ENCODE peak calls at places on chromosomes 3 and 15, in six cellular contexts. G, K, V, X, T and Q are unnamed samples.

GRCh38 chr3:63295806-63296205 is 17.7 kb downstream of the SYNPR start:
- DNase-seq in G (no peak), K (no peak), V (no peak), X (no peak), T (no peak), Q (no peak)

GRCh38 chr3:194986208-194987043 is 284.5 kb downstream of the XXYLT1 start:
- DNase-seq in G (no peak), K (no peak), V (no peak), X (no peak), T (no peak), Q (no peak)

GRCh38 chr15:64521726-64522164 is 61.4 kb downstream of the ZNF609 start:
- DNase-seq in G (peak), K (no peak), V (peak), X (peak), T (no peak), Q (peak)

GRCh38 chr15:57772223-57772957 is 65.9 kb downstream of the POLR2M start:
- DNase-seq in G (peak), K (peak), V (no peak), X (no peak), T (no peak), Q (peak)

GRCh38 chr3:98136631-98137030 is 6.1 kb downstream of the OR5H1 start:
- DNase-seq in G (no peak), K (no peak), V (peak), X (no peak), T (no peak), Q (no peak)

GRCh38 chr3:51024765-51025681 is 350.3 kb downstream of the DOCK3 start:
- DNase-seq in G (no peak), K (no peak), V (no peak), X (no peak), T (no peak), Q (no peak)

GRCh38 chr3:143206955-143207337 is 87.4 kb downstream of the CHST2 start:
- DNase-seq in G (no peak), K (no peak), V (no peak), X (no peak), T (no peak), Q (no peak)

GRCh38 chr15:100879046-100879445 is 585 bp upstream of the ALDH1A3 start:
- DNase-seq in G (no peak), K (no peak), V (peak), X (peak), T (no peak), Q (no peak)

GRCh38 chr15:38378162-38378560 is 75.8 kb upstream of the FAM98B start:
- DNase-seq in G (peak), K (no peak), V (peak), X (peak), T (no peak), Q (peak)

GRCh38 chr3:33865133-33865532 is 66.7 kb downstream of the PDCD6IP start:
- DNase-seq in G (no peak), K (no peak), V (no peak), X (no peak), T (no peak), Q (no peak)

GRCh38 chr15:73691398-73691797 is 7.2 kb downstream of the CD276 start:
- DNase-seq in G (peak), K (no peak), V (peak), X (peak), T (no peak), Q (peak)

GRCh38 chr3:181947606-181948005 is 235.9 kb downstream of the SOX2 start:
- DNase-seq in G (no peak), K (no peak), V (no peak), X (no peak), T (no peak), Q (no peak)

GRCh38 chr3:181952221-181952620 is 240.5 kb downstream of the SOX2 start:
- DNase-seq in G (peak), K (no peak), V (no peak), X (no peak), T (no peak), Q (no peak)

GRCh38 chr3:181943285-181943684 is 231.6 kb downstream of the SOX2 start:
- DNase-seq in G (no peak), K (no peak), V (no peak), X (no peak), T (no peak), Q (no peak)

DNA sequence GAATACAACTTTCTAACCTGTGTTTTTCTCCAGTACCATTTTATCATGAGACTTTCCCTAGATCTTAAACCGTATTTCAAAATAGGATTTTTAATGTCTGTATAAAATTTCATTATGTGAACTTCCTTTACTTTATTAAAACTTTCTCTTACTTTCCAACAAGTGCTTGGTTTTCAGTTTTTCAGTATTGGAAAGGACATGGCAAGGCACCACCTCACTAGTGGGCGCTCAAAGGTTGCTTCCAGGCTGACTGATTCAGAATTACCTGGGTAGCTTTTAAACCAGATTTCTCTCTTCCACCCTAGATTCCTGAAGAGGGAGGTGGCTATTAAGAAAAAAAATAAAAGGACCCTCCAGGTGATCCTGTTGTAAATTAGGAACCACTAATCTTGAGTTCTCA is 236.6 kb downstream of the SOX2 start:
- DNase-seq in G (no peak), K (no peak), V (no peak), X (no peak), T (no peak), Q (no peak)
- TF ChIP-seq CTCF in G (no peak), K (no peak), V (peak), X (no peak), T (peak), Q (no peak)

GRCh38 chr3:4587061-4587837 is 94.1 kb downstream of the ITPR1 start:
- DNase-seq in G (no peak), K (no peak), V (no peak), X (no peak), T (peak), Q (no peak)

GRCh38 chr3:4586381-4586780 is 93.2 kb downstream of the ITPR1 start:
- DNase-seq in G (no peak), K (no peak), V (no peak), X (no peak), T (no peak), Q (no peak)

GRCh38 chr3:4582634-4583033 is 89.5 kb downstream of the ITPR1 start:
- DNase-seq in G (peak), K (no peak), V (no peak), X (no peak), T (no peak), Q (peak)

GRCh38 chr3:4583441-4583840 is 90.3 kb downstream of the ITPR1 start:
- DNase-seq in G (no peak), K (no peak), V (no peak), X (no peak), T (no peak), Q (peak)

DNA sequence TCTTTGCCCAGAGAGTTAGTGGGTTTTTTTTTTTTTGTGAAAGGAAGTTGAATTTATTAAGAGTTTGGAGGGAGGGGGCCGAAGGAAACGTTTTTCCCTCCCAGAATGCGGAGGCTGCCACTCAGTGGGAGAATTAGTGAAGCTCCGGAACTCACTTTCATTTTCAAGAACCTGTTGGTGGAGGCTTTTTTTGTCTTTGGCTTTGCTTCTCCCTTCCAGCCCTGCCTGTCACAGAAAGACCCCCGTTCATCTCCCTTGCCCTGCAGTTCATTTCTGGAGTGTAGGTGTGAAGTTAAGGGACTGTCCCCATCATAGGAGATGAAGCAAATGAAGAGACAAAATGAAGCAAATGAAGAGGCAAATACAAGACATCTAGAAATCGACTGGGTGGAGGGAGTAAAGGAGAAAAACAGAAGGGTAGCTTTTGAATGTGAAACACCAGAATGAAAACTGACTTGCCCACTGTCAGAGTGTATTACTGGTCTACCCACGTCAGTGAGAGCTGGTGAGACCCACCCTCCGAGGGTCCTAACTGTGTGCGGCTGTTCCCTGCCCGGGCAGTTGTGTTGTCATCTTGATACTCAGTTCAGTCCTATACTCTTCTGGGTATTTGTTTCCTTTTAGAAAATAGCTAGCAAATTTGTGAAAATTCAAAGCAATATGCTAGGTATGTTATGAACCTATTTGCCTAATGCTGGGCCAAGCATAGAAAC is 91.5 kb downstream of the ITPR1 start:
- DNase-seq in G (no peak), K (no peak), V (no peak), X (no peak), T (peak), Q (peak)
- TF ChIP-seq CTCF in G (no peak), K (no peak), V (no peak), X (peak), T (no peak), Q (peak)

DNA sequence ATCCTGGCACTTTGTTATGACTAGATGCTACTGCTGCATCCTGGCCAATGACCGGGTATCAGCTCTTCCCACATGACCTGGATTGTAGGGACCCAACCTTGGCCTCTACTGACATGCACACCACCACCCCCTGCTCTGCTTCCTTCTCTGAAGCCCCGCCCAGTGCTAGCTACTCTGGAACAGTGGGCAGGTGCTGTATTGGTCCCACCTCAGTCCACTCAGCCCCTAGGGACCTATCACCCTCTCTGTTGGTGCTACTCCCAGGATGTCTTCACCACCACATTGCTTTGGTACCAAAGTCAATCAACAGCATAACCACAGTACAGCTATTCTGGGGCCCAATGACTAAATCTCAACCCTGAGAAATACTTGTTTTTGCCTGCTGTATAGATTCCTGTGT is 170.2 kb upstream of the PRICKLE2 start:
- DNase-seq in G (no peak), K (no peak), V (no peak), X (no peak), T (no peak), Q (no peak)
- TF ChIP-seq CTCF in G (no peak), K (no peak), V (no peak), X (no peak), T (no peak), Q (no peak)

GRCh38 chr3:44995142-44995770 is 19.2 kb downstream of the EXOSC7 start:
- DNase-seq in G (peak), K (peak), V (peak), X (peak), T (no peak), Q (peak)

GRCh38 chr3:44993471-44994205 is 17.6 kb downstream of the EXOSC7 start:
- DNase-seq in G (peak), K (peak), V (no peak), X (no peak), T (no peak), Q (peak)

GRCh38 chr3:44989636-44990373 is 13.8 kb downstream of the EXOSC7 start:
- DNase-seq in G (peak), K (no peak), V (no peak), X (no peak), T (no peak), Q (no peak)

GRCh38 chr3:44991326-44991725 is 15.3 kb downstream of the EXOSC7 start:
- DNase-seq in G (no peak), K (no peak), V (no peak), X (no peak), T (no peak), Q (no peak)

DNA sequence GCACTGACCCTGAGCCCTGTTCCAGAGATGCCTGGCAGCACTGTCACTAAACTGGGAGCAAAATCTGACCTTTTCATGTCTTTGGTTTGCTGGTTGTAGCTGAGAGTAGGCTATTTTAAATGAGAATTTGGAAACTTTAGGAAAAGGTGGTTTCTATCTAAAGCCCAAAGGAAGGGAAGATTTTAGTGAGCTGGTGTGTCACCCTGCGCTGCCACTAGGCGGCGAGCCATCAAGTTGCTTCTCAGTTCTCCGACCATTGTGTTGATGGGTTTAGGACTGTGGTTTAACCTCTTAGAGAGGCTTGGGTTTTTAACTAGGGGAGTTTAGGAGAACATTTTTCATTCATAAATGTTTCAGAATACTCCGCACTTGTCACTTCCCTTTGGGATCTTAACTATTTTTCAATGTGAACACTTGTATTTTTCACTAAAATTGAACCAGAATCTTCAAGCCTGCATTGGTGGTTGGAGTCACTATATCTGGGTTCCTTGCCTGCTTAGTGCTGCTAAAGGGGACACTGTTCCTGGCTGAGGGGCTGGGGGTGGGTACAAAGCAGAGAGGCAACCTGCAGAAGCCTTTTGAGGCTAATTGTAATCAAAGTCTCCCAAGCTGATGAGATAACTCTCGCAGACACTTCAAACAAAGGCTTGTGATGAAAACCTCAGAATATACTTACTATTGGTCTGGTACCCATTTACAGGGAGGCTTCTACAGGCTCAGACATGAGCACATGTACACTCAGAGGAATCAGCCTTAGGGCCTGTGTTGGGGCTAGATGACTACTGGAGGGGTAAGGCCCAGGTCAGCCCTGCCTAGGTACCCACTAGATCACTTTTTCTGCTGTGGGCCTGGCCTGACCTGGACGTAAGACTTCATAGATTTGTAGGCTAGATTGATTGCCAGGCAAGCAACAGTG is 16.8 kb downstream of the EXOSC7 start:
- DNase-seq in G (no peak), K (no peak), V (peak), X (no peak), T (no peak), Q (no peak)
- TF ChIP-seq CTCF in G (peak), K (peak), V (peak), X (peak), T (peak), Q (peak)

DNA sequence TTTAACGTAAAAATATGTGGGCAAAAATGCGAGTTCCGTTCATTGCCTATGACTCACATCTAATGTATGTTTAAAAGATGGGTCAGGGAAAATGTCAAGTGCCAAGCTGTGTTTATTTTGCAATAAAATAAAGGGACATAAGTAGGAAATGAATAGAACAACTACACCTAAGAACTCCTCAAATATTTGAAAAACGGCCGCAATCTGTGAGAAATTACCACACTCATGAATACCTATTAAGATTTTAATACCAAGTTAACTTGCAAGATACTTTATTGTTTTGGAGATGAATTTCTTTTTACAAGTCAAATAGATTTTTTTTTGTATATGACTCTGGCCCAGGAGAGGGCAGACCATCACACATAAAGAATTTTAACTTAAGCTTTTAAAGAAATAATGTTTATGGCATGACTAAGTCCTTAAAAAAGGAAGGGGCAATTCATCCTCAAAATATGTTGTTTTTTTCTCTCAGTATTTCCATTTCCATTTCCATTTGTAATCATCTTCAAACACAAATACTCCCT is 152.7 kb downstream of the SUCNR1 start:
- DNase-seq in G (peak), K (peak), V (no peak), X (no peak), T (no peak), Q (peak)
- TF ChIP-seq CTCF in G (peak), K (peak), V (no peak), X (no peak), T (no peak), Q (peak)

GRCh38 chr3:15243822-15244482 is 37.9 kb downstream of the CAPN7 start:
- DNase-seq in G (no peak), K (no peak), V (no peak), X (no peak), T (no peak), Q (no peak)

GRCh38 chr3:15246186-15246585 is 40.1 kb downstream of the CAPN7 start:
- DNase-seq in G (no peak), K (no peak), V (no peak), X (no peak), T (no peak), Q (no peak)

GRCh38 chr3:15241341-15241740 is 35.3 kb downstream of the CAPN7 start:
- DNase-seq in G (peak), K (no peak), V (peak), X (peak), T (no peak), Q (no peak)
- TF ChIP-seq CTCF in G (peak), K (peak), V (peak), X (peak), T (peak), Q (peak)

GRCh38 chr3:134311265-134311664 is 60.6 kb upstream of the RYK start:
- DNase-seq in G (peak), K (no peak), V (no peak), X (no peak), T (no peak), Q (no peak)

GRCh38 chr3:134311693-134312071 is 61.0 kb upstream of the RYK start:
- DNase-seq in G (no peak), K (no peak), V (no peak), X (no peak), T (no peak), Q (no peak)

GRCh38 chr3:134312873-134313838 is 61.1 kb downstream of the AMOTL2 start:
- DNase-seq in G (peak), K (no peak), V (no peak), X (peak), T (no peak), Q (peak)

GRCh38 chr3:134313839-134314587 is 60.2 kb downstream of the AMOTL2 start:
- DNase-seq in G (no peak), K (no peak), V (no peak), X (no peak), T (no peak), Q (no peak)

GRCh38 chr3:134312072-134312872 is 61.6 kb upstream of the RYK start:
- DNase-seq in G (peak), K (no peak), V (peak), X (peak), T (peak), Q (no peak)
- TF ChIP-seq CTCF in G (peak), K (peak), V (peak), X (peak), T (no peak), Q (peak)